ENCODE peak calls at places on chromosome 18, in five cellular contexts. J is Karpas-422, S is ascending aorta, M is pancreas, Q is A549. V is an unnamed sample. For H3K4me1, the result is how much of the 10 kb centered on the place peaks cover.

GRCh38 chr18:11411021-11411420 is 198.4 kb upstream of the SLC35G4 start:
- DNase-seq in M (no peak), J (no peak), Q (no peak), S (no peak), V (no peak)

GRCh38 chr18:45951021-45951714 is 16.0 kb downstream of the EPG5 start:
- DNase-seq in S (peak), M (no peak), J (no peak), Q (no peak), V (no peak)

GRCh38 chr18:25531207-25531606 is 179.2 kb upstream of the ZNF521 start:
- DNase-seq in Q (no peak), J (no peak), M (no peak), S (no peak), V (no peak)

GRCh38 chr18:63980027-63980426 is 10.1 kb downstream of the SERPINB8 start:
- DNase-seq in M (no peak), Q (no peak), J (no peak), S (no peak), V (no peak)

GRCh38 chr18:46680784-46681695 is 24.0 kb upstream of the LOXHD1 start:
- DNase-seq in J (peak), Q (no peak), S (no peak), M (no peak), V (no peak)

GRCh38 chr18:58255701-58256311 is 211.8 kb downstream of the NEDD4L start:
- DNase-seq in J (no peak), M (no peak), Q (no peak), S (no peak), V (no peak)

GRCh38 chr18:12307871-12308385 is at the start of gene TUBB6:
- DNase-seq in M (peak), S (peak), Q (peak), J (no peak), V (no peak)

GRCh38 chr18:36499938-36500337 is 202.4 kb downstream of the FHOD3 start:
- DNase-seq in S (no peak), J (peak), Q (no peak), M (no peak), V (no peak)

GRCh38 chr18:70956554-70956953 is 667.7 kb downstream of the SOCS6 start:
- DNase-seq in J (no peak), Q (no peak), S (no peak), M (no peak), V (no peak)

GRCh38 chr18:54531402-54532065 is 59.5 kb upstream of the DYNAP start:
- DNase-seq in J (no peak), M (no peak), Q (no peak), S (no peak), V (no peak)

GRCh38 chr18:50079571-50080295 is 115.2 kb downstream of the MYO5B start:
- DNase-seq in S (peak), M (peak), Q (no peak), J (no peak), V (no peak)

GRCh38 chr18:48781041-48781989 is 169.4 kb downstream of the SMAD7 start:
- DNase-seq in S (peak), Q (no peak), J (no peak), M (peak), V (peak)

GRCh38 chr18:57333941-57334340 is 18.4 kb upstream of the ST8SIA3 start:
- DNase-seq in S (no peak), J (no peak), M (no peak), Q (no peak), V (no peak)

GRCh38 chr18:49841236-49842217 is 28.2 kb upstream of the ACAA2 start:
- DNase-seq in J (no peak), S (no peak), Q (no peak), M (no peak), V (no peak)

GRCh38 chr18:51192026-51192425 is 5.5 kb downstream of the MEX3C start:
- DNase-seq in J (no peak), Q (no peak), M (no peak), S (no peak), V (no peak)
- H3K4me1 ChIP-seq in J (half or more), Q (under half), M (under half), S (under half), V (under half)

GRCh38 chr18:9642799-9643445 is 28.6 kb upstream of the PPP4R1 start:
- DNase-seq in Q (no peak), J (peak), M (no peak), S (peak), V (no peak)

GRCh38 chr18:9648431-9649163 is 34.2 kb upstream of the PPP4R1 start:
- DNase-seq in M (no peak), J (peak), S (peak), Q (no peak), V (no peak)

GRCh38 chr18:9638886-9639285 is 24.5 kb upstream of the PPP4R1 start:
- DNase-seq in M (no peak), S (no peak), Q (no peak), J (no peak), V (no peak)

GRCh38 chr18:9647496-9648323 is 33.4 kb upstream of the PPP4R1 start:
- DNase-seq in J (peak), S (peak), Q (no peak), M (no peak), V (no peak)

GRCh38 chr18:9643549-9643948 is 29.2 kb upstream of the PPP4R1 start:
- DNase-seq in M (no peak), J (peak), S (peak), Q (peak), V (no peak)
- H3K4me3 ChIP-seq in M (no peak), J (no peak), S (no peak), Q (no peak), V (peak)

GRCh38 chr18:35459997-35460396 is 37.8 kb downstream of the INO80C start:
- DNase-seq in J (no peak), Q (no peak), M (no peak), S (no peak), V (no peak)
- H3K4me1 ChIP-seq in J (under half), Q (half or more), M (under half), S (under half), V (under half)

GRCh38 chr18:75456277-75456676 is 28.8 kb upstream of the SMIM21 start:
- DNase-seq in Q (no peak), J (no peak), M (no peak), S (no peak), V (no peak)
- H3K4me3 ChIP-seq in Q (no peak), J (no peak), M (peak), S (peak), V (peak)

DNA sequence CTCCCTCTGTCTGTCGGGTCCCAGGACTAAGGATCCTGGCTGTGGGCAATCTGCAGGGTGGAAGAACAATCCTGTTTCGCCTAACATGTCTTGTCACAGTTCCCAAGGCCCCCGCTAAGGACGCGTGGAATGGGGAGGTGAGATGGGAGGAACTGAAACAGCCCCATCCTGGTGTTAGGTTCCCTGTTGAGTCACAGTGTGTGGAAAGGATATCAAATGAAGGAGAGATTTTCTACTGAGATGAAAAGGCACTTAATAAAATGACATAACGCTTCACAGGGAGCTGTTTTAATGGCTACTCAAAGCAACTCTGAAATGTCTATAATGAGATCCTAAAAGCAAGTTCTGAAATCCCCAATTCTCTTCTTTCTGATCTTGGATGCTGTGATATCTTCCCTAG is 52.5 kb downstream of the RAB31 start:
- DNase-seq in J (no peak), M (no peak), Q (no peak), S (no peak), V (no peak)
- H3K4me1 ChIP-seq in J (under half), M (under half), Q (under half), S (under half), V (under half)

V was measured in thoracic aorta.